ENCODE peak calls at places on chromosomes 11 and 22, in four cellular contexts. F is astrocyte of the cerebellum, Y is mammary epithelial cell, O is astrocyte of the spinal cord. P is an unnamed sample.

GRCh38 chr11:67271548-67272284 is 5.4 kb downstream of the GRK2 start:
- DNase-seq in F (no peak), Y (no peak), O (no peak), P (no peak)

GRCh38 chr11:99015634-99016454 is 4.9 kb upstream of the CNTN5 start:
- DNase-seq in F (peak; percentile 29), Y (peak; percentile 14), O (peak; percentile 62), P (no peak)

GRCh38 chr11:11432621-11433319 is 79.7 kb upstream of the CSNK2A3 start:
- DNase-seq in F (no peak), Y (no peak), O (no peak), P (no peak)

GRCh38 chr11:34960277-34960676 is 43.9 kb downstream of the PDHX start:
- DNase-seq in F (no peak), Y (no peak), O (no peak), P (no peak)

GRCh38 chr11:126194121-126194543 is 17.3 kb downstream of the RPUSD4 start:
- DNase-seq in F (peak; percentile 32), Y (peak; percentile 16), O (peak; percentile 45), P (no peak)

GRCh38 chr22:27620367-27621154 is 181.0 kb downstream of the MN1 start:
- DNase-seq in F (no peak), Y (peak; percentile 64), O (no peak), P (no peak)

GRCh38 chr22:47379037-47379436 is 616.6 kb downstream of the TBC1D22A start:
- DNase-seq in F (no peak), Y (no peak), O (no peak), P (no peak)

GRCh38 chr22:37222440-37222971 is 10.2 kb upstream of the SSTR3 start:
- DNase-seq in F (no peak), Y (no peak), O (no peak), P (no peak)

GRCh38 chr22:39349967-39350802 is at the start of gene SYNGR1:
- DNase-seq in F (no peak), Y (no peak), O (no peak), P (no peak)

GRCh38 chr22:37655252-37655563 is 3.3 kb upstream of the PDXP start:
- DNase-seq in F (no peak), Y (no peak), O (no peak), P (no peak)

GRCh38 chr11:92159931-92160330 is 64.7 kb upstream of the FAT3 start:
- DNase-seq in F (no peak), Y (no peak), O (no peak), P (no peak)

GRCh38 chr11:65613091-65613928 is 711 bp downstream of the MAP3K11 start:
- DNase-seq in F (no peak), Y (peak; percentile 9), O (no peak), P (no peak)

GRCh38 chr11:65609711-65610110 is 4.3 kb downstream of the MAP3K11 start:
- DNase-seq in F (no peak), Y (no peak), O (no peak), P (no peak)

GRCh38 chr11:65611028-65611757 is 2.8 kb downstream of the MAP3K11 start:
- DNase-seq in F (no peak), Y (no peak), O (no peak), P (no peak)

GRCh38 chr11:65612691-65613090 is 1.3 kb downstream of the MAP3K11 start:
- DNase-seq in F (no peak), Y (no peak), O (no peak), P (no peak)

GRCh38 chr11:65611758-65612603 is 2.0 kb downstream of the MAP3K11 start:
- DNase-seq in F (no peak), Y (no peak), O (peak; percentile 27), P (no peak)
- H3K4me3 ChIP-seq in F (peak overlapping the region; percentile 87), Y (peak overlapping the region; percentile 81), O (peak overlapping the region; percentile 76), P (peak overlapping the region; percentile 72)

GRCh38 chr11:102831128-102831708 is 12.2 kb downstream of the MMP3 start:
- DNase-seq in F (no peak), Y (no peak), O (peak; percentile 59), P (no peak)
- TF ChIP-seq CTCF in F (peak; percentile 56), Y (no peak), O (peak; percentile 77), P (peak; percentile 53)

DNA sequence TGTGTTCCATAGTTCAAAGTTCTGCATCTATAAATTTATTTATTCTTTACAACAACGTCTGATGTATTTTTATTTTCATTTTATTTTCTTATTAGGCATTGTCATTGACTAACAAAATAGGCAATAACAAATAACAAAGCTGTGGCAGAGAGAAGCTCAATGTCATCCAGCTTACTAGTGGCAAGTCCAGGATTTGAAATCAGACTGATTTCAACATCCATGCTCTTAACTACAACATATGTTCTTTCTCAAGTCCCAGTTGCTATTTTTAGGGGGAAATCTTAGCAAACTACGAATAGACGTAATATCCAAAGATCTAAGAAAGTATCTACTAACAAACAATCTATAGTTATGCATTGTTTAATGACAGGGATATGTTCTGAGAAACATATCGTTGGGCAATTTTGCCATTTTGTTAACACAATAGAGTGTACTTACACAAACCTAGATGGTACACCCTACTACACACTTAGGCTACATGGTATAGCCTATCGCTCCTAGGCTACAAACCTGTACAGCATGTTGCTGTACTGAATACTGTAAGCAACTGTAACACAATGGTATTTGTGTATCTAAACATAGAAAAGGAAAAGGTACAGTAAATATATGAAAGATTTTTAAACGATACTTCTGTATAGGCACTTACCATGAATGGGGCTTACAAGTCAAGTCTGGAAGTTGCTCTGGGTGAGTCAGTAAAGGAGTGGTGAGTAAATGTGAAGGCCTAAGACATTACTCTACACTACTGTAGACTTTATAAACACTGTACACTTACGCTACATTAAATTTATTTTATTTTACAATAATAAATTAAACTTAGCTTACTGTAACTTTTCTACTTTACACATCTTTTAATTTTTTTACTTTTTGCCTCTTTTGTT is 151.3 kb downstream of the DLG2 start:
- DNase-seq in F (no peak), Y (no peak), O (no peak), P (no peak)
- H3K4me3 ChIP-seq in F (no peak overlapping the region), Y (no peak overlapping the region), O (no peak overlapping the region), P (no peak overlapping the region)

GRCh38 chr11:102783720-102784119 is 3.3 kb upstream of the MMP10 start:
- DNase-seq in F (no peak), Y (peak; percentile 93), O (no peak), P (no peak)

GRCh38 chr11:102776454-102776853 is 4.0 kb downstream of the MMP10 start:
- DNase-seq in F (no peak), Y (peak; percentile 76), O (no peak), P (no peak)

GRCh38 chr11:102783016-102783415 is 2.6 kb upstream of the MMP10 start:
- DNase-seq in F (no peak), Y (peak; percentile 62), O (no peak), P (no peak)

GRCh38 chr11:102784380-102784779 is 4.0 kb upstream of the MMP10 start:
- DNase-seq in F (no peak), Y (no peak), O (no peak), P (no peak)

DNA sequence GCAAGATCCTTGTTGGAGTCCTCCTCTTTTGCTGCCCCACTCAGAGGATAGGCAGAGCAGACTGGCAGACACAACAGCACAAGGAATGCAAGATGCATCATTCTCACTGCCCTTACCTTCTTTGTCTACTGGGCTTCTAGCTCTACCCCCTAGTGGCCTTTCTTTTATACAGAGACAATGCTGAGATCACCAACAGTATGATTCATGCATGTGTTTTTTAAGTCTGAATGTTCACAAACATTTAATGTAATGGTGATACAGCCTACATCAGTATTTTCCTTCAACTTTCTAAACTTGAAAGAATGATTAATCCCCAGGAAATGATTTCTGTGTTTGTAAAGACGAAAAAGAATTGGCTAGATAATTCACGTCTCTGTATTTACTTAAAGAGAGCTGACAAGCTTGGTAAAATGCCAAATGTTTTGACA is at the start of gene MMP10:
- DNase-seq in F (peak; percentile 26), Y (peak; percentile 88), O (peak; percentile 72), P (no peak)
- TF ChIP-seq CTCF in F (peak; percentile 61), Y (peak; percentile 76), O (peak; percentile 71), P (peak; percentile 64)

GRCh38 chr11:6202036-6202435 is 3.0 kb downstream of the OR52W1 start:
- DNase-seq in F (peak; percentile 27), Y (peak; percentile 9), O (no peak), P (no peak)
- H3K4me3 ChIP-seq in F (no peak overlapping the region), Y (no peak overlapping the region), O (no peak overlapping the region), P (no peak overlapping the region)

GRCh38 chr22:25027052-25027525 is 74.6 kb downstream of the KIAA1671 start:
- DNase-seq in F (no peak), Y (no peak), O (no peak), P (no peak)

GRCh38 chr22:25029181-25029580 is 76.7 kb downstream of the KIAA1671 start:
- DNase-seq in F (no peak), Y (no peak), O (no peak), P (no peak)

GRCh38 chr22:25027552-25027951 is 75.0 kb downstream of the KIAA1671 start:
- DNase-seq in F (no peak), Y (peak; percentile 67), O (no peak), P (no peak)

GRCh38 chr22:25028841-25029141 is 76.3 kb downstream of the KIAA1671 start:
- DNase-seq in F (no peak), Y (no peak), O (no peak), P (no peak)

DNA sequence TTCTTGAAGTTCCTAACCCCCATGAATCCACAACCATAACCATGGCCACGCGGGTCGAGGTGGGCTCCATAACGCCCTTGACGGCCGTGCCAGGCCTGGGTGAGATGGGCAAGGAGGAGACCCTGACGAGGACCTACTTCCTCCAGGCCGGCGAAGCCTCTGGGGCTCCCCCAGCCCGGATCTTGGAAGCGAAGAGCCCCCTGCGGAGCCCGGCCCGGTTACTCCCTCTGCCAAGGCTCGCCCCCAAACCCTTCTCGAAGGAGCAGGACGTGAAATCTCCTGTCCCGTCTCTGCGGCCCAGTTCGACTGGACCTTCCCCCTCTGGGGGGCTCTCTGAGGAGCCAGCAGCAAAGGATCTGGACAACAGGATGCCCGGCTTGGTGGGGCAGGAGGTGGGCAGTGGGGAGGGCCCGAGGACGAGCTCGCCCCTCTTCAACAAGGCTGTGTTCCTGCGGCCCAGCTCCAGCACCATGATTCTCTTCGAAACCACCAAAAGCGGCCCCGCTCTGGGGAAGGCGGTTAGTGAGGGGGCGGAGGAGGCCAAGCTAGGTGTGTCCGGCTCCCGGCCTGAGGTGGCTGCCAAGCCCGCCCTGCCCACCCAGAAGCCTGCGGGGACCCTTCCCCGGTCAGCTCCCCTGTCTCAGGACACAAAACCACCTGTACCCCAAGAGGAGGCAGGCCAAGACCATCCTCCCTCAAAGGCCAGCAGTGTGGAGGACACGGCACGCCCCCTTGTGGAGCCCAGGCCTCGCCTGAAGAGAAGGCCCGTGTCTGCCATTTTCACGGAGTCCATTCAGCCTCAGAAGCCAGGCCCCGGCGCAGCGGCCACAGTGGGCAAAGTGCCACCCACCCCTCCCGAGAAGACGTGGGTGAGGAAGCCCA is 75.7 kb downstream of the KIAA1671 start:
- DNase-seq in F (no peak), Y (no peak), O (peak; percentile 22), P (no peak)
- TF ChIP-seq CTCF in F (peak; percentile 43), Y (peak; percentile 60), O (peak; percentile 74), P (peak; percentile 60)

GRCh38 chr11:102807921-102808320 is 10.0 kb upstream of the MMP1 start:
- DNase-seq in F (no peak), Y (no peak), O (peak; percentile 32), P (no peak)
- H3K4me3 ChIP-seq in F (no peak overlapping the region), Y (no peak overlapping the region), O (no peak overlapping the region), P (no peak overlapping the region)

GRCh38 chr11:120912915-120913314 is 111.0 kb upstream of the TBCEL start:
- DNase-seq in F (no peak), Y (no peak), O (no peak), P (no peak)

GRCh38 chr11:120912504-120912903 is 111.4 kb upstream of the TBCEL start:
- DNase-seq in F (peak; percentile 12), Y (peak; percentile 21), O (peak; percentile 27), P (peak; percentile 26)

GRCh38 chr11:120909676-120910215 is 114.2 kb upstream of the TBCEL start:
- DNase-seq in F (no peak), Y (no peak), O (no peak), P (no peak)

GRCh38 chr11:120914021-120914420 is 109.9 kb upstream of the TBCEL start:
- DNase-seq in F (no peak), Y (no peak), O (no peak), P (no peak)

GRCh38 chr11:120911943-120912342 is 112.0 kb upstream of the TBCEL start:
- DNase-seq in F (no peak), Y (no peak), O (no peak), P (no peak)
- TF ChIP-seq CTCF in F (no peak), Y (no peak), O (no peak), P (no peak)